ENCODE peak calls at places on chromosomes 4 and X, in eight cellular contexts. One of them, this sample, is unnamed.

GRCh38 chr4:13542577-13543042 is 1.7 kb downstream of the NKX3-2 start:
- DNase-seq in stimulated activated CD8-positive, alpha-beta memory T cell treated with anti-CD3 and anti-CD28 coated beads, Interleukin-15, amount 100 ng/mL, for 4 hours: no peak
- DNase-seq in Karpas-422: no peak
- DNase-seq in NCI-H2081: no peak
- DNase-seq in CD8-positive, alpha-beta memory T cell: no peak
- DNase-seq in kidney: peak
- DNase-seq in H9: no peak
- DNase-seq in Ammon's horn: no peak
- DNase-seq in this sample: no peak

GRCh38 chr4:5881340-5881739 is 11.5 kb downstream of the CRMP1 start:
- DNase-seq in stimulated activated CD8-positive, alpha-beta memory T cell treated with anti-CD3 and anti-CD28 coated beads, Interleukin-15, amount 100 ng/mL, for 4 hours: no peak
- DNase-seq in Karpas-422: peak
- DNase-seq in NCI-H2081: no peak
- DNase-seq in CD8-positive, alpha-beta memory T cell: no peak
- DNase-seq in kidney: no peak
- DNase-seq in H9: no peak
- DNase-seq in Ammon's horn: no peak
- DNase-seq in this sample: no peak

GRCh38 chr4:152021788-152022438 is 261.1 kb upstream of the GATB start:
- DNase-seq in stimulated activated CD8-positive, alpha-beta memory T cell treated with anti-CD3 and anti-CD28 coated beads, Interleukin-15, amount 100 ng/mL, for 4 hours: no peak
- DNase-seq in Karpas-422: no peak
- DNase-seq in NCI-H2081: no peak
- DNase-seq in CD8-positive, alpha-beta memory T cell: no peak
- DNase-seq in kidney: no peak
- DNase-seq in H9: no peak
- DNase-seq in Ammon's horn: peak
- DNase-seq in this sample: no peak

GRCh38 chrX:130109429-130110378 is 593 bp downstream of the ELF4 start:
- DNase-seq in stimulated activated CD8-positive, alpha-beta memory T cell treated with anti-CD3 and anti-CD28 coated beads, Interleukin-15, amount 100 ng/mL, for 4 hours: no peak
- DNase-seq in Karpas-422: peak
- DNase-seq in NCI-H2081: no peak
- DNase-seq in CD8-positive, alpha-beta memory T cell: no peak
- DNase-seq in kidney: peak
- DNase-seq in H9: no peak
- DNase-seq in Ammon's horn: no peak
- DNase-seq in this sample: no peak

GRCh38 chr4:82787342-82787741 is 11.3 kb downstream of the SCD5 start:
- DNase-seq in stimulated activated CD8-positive, alpha-beta memory T cell treated with anti-CD3 and anti-CD28 coated beads, Interleukin-15, amount 100 ng/mL, for 4 hours: no peak
- DNase-seq in Karpas-422: no peak
- DNase-seq in NCI-H2081: no peak
- DNase-seq in CD8-positive, alpha-beta memory T cell: no peak
- DNase-seq in kidney: no peak
- DNase-seq in H9: peak
- DNase-seq in Ammon's horn: no peak
- DNase-seq in this sample: peak

GRCh38 chrX:70089575-70090297 is 27.5 kb downstream of the OTUD6A start:
- DNase-seq in stimulated activated CD8-positive, alpha-beta memory T cell treated with anti-CD3 and anti-CD28 coated beads, Interleukin-15, amount 100 ng/mL, for 4 hours: no peak
- DNase-seq in Karpas-422: no peak
- DNase-seq in NCI-H2081: no peak
- DNase-seq in CD8-positive, alpha-beta memory T cell: no peak
- DNase-seq in kidney: no peak
- DNase-seq in H9: no peak
- DNase-seq in Ammon's horn: no peak
- DNase-seq in this sample: no peak

GRCh38 chr4:74397748-74398426 is 32.9 kb downstream of the EREG start:
- DNase-seq in stimulated activated CD8-positive, alpha-beta memory T cell treated with anti-CD3 and anti-CD28 coated beads, Interleukin-15, amount 100 ng/mL, for 4 hours: no peak
- DNase-seq in Karpas-422: peak
- DNase-seq in NCI-H2081: no peak
- DNase-seq in CD8-positive, alpha-beta memory T cell: no peak
- DNase-seq in kidney: no peak
- DNase-seq in H9: no peak
- DNase-seq in Ammon's horn: no peak
- DNase-seq in this sample: no peak

GRCh38 chr4:39365931-39366771 is at the start of gene RFC1:
- DNase-seq in stimulated activated CD8-positive, alpha-beta memory T cell treated with anti-CD3 and anti-CD28 coated beads, Interleukin-15, amount 100 ng/mL, for 4 hours: peak
- DNase-seq in Karpas-422: peak
- DNase-seq in NCI-H2081: peak
- DNase-seq in CD8-positive, alpha-beta memory T cell: peak
- DNase-seq in kidney: peak
- DNase-seq in H9: peak
- DNase-seq in Ammon's horn: peak
- DNase-seq in this sample: peak

GRCh38 chrX:20361081-20361889 is 94.6 kb upstream of the RPS6KA3 start:
- DNase-seq in stimulated activated CD8-positive, alpha-beta memory T cell treated with anti-CD3 and anti-CD28 coated beads, Interleukin-15, amount 100 ng/mL, for 4 hours: no peak
- DNase-seq in Karpas-422: no peak
- DNase-seq in NCI-H2081: no peak
- DNase-seq in CD8-positive, alpha-beta memory T cell: no peak
- DNase-seq in kidney: no peak
- DNase-seq in H9: no peak
- DNase-seq in Ammon's horn: no peak
- DNase-seq in this sample: no peak

GRCh38 chr4:172287112-172287511 is 473.9 kb downstream of the GALNTL6 start:
- DNase-seq in stimulated activated CD8-positive, alpha-beta memory T cell treated with anti-CD3 and anti-CD28 coated beads, Interleukin-15, amount 100 ng/mL, for 4 hours: no peak
- DNase-seq in Karpas-422: no peak
- DNase-seq in NCI-H2081: no peak
- DNase-seq in CD8-positive, alpha-beta memory T cell: no peak
- DNase-seq in kidney: no peak
- DNase-seq in H9: no peak
- DNase-seq in Ammon's horn: no peak
- DNase-seq in this sample: no peak

GRCh38 chrX:30777575-30777974 is 111.5 kb downstream of the TAB3 start:
- DNase-seq in stimulated activated CD8-positive, alpha-beta memory T cell treated with anti-CD3 and anti-CD28 coated beads, Interleukin-15, amount 100 ng/mL, for 4 hours: no peak
- DNase-seq in Karpas-422: no peak
- DNase-seq in NCI-H2081: no peak
- DNase-seq in CD8-positive, alpha-beta memory T cell: no peak
- DNase-seq in kidney: no peak
- DNase-seq in H9: no peak
- DNase-seq in Ammon's horn: no peak
- DNase-seq in this sample: no peak

GRCh38 chr4:118888666-118889312 is at the start of gene SYNPO2:
- DNase-seq in stimulated activated CD8-positive, alpha-beta memory T cell treated with anti-CD3 and anti-CD28 coated beads, Interleukin-15, amount 100 ng/mL, for 4 hours: no peak
- DNase-seq in Karpas-422: peak
- DNase-seq in NCI-H2081: peak
- DNase-seq in CD8-positive, alpha-beta memory T cell: peak
- DNase-seq in kidney: peak
- DNase-seq in H9: peak
- DNase-seq in Ammon's horn: peak
- DNase-seq in this sample: peak

GRCh38 chr4:170110290-170110672 is 20.5 kb upstream of the AADAT start:
- DNase-seq in stimulated activated CD8-positive, alpha-beta memory T cell treated with anti-CD3 and anti-CD28 coated beads, Interleukin-15, amount 100 ng/mL, for 4 hours: no peak
- DNase-seq in Karpas-422: no peak
- DNase-seq in NCI-H2081: no peak
- DNase-seq in CD8-positive, alpha-beta memory T cell: no peak
- DNase-seq in kidney: no peak
- DNase-seq in H9: no peak
- DNase-seq in Ammon's horn: no peak
- DNase-seq in this sample: no peak

GRCh38 chr4:151997461-151997860 is 236.7 kb upstream of the GATB start:
- DNase-seq in stimulated activated CD8-positive, alpha-beta memory T cell treated with anti-CD3 and anti-CD28 coated beads, Interleukin-15, amount 100 ng/mL, for 4 hours: no peak
- DNase-seq in Karpas-422: no peak
- DNase-seq in NCI-H2081: no peak
- DNase-seq in CD8-positive, alpha-beta memory T cell: no peak
- DNase-seq in kidney: no peak
- DNase-seq in H9: no peak
- DNase-seq in Ammon's horn: no peak
- DNase-seq in this sample: no peak